ENCODE peak calls at places on chromosomes 12 and 14, in seven cellular contexts. J, T, O, Z, V, K and L are unnamed samples.
A peak's percentile ranks its signal among the peaks of the same experiment; 100 is the strongest.

GRCh38 chr12:53759261-53759660 is 7.5 kb upstream of the CISTR start:
- DNase-seq in J (no peak), T (no peak), O (no peak), Z (no peak), V (no peak), K (no peak), L (no peak)

GRCh38 chr14:91311284-91311662 is 66.8 kb upstream of the GPR68 start:
- DNase-seq in J (no peak), T (no peak), O (no peak), Z (peak; percentile 36), V (no peak), K (no peak), L (no peak)

GRCh38 chr14:64232095-64232830 is 61.9 kb downstream of the ESR2 start:
- DNase-seq in J (peak; percentile 87), T (no peak), O (no peak), Z (peak; percentile 56), V (peak; percentile 88), K (no peak), L (no peak)

GRCh38 chr14:100906420-100906819 is 2.9 kb upstream of the RTL1 start:
- DNase-seq in J (no peak), T (no peak), O (peak; percentile 61), Z (peak; percentile 26), V (no peak), K (no peak), L (no peak)

GRCh38 chr12:26789731-26790644 is 43.0 kb downstream of the ITPR2 start:
- DNase-seq in J (peak; percentile 73), T (no peak), O (no peak), Z (no peak), V (peak; percentile 90), K (no peak), L (no peak)

GRCh38 chr14:88551936-88552565 is 2.8 kb downstream of the PTPN21 start:
- DNase-seq in J (peak; percentile 89), T (no peak), O (peak; percentile 38), Z (no peak), V (peak; percentile 20), K (no peak), L (no peak)

GRCh38 chr12:99605-100004 is 33.0 kb downstream of the IQSEC3 start:
- DNase-seq in J (no peak), T (no peak), O (no peak), Z (no peak), V (no peak), K (no peak), L (no peak)

GRCh38 chr12:88782357-88782756 is 202.1 kb upstream of the KITLG start:
- DNase-seq in J (no peak), T (no peak), O (no peak), Z (no peak), V (no peak), K (no peak), L (no peak)

GRCh38 chr14:22084393-22085281 is 411.0 kb upstream of the OR4E1 start:
- DNase-seq in J (no peak), T (peak; percentile 2), O (no peak), Z (peak; percentile 71), V (peak; percentile 81), K (no peak), L (no peak)

GRCh38 chr12:3728686-3729085 is 24.2 kb downstream of the CRACR2A start:
- DNase-seq in J (no peak), T (no peak), O (no peak), Z (no peak), V (no peak), K (no peak), L (no peak)

GRCh38 chr12:422526-422925 is 21.1 kb downstream of the CCDC77 start:
- DNase-seq in J (no peak), T (no peak), O (no peak), Z (no peak), V (no peak), K (no peak), L (no peak)

GRCh38 chr12:43832506-43833168 is 3.2 kb upstream of the TMEM117 start:
- DNase-seq in J (peak; percentile 73), T (no peak), O (no peak), Z (no peak), V (no peak), K (no peak), L (no peak)

GRCh38 chr14:104551851-104552737 is 27.5 kb upstream of the C14orf180 start:
- DNase-seq in J (peak; percentile 80), T (no peak), O (peak; percentile 13), Z (no peak), V (no peak), K (peak; percentile 12), L (peak; percentile 30)

GRCh38 chr12:19643635-19644034 is 204.3 kb downstream of the AEBP2 start:
- DNase-seq in J (peak; percentile 83), T (no peak), O (no peak), Z (no peak), V (peak; percentile 50), K (no peak), L (no peak)

GRCh38 chr12:21828111-21828775 is 53.7 kb upstream of the KCNJ8 start:
- DNase-seq in J (no peak), T (no peak), O (no peak), Z (no peak), V (no peak), K (no peak), L (no peak)

GRCh38 chr12:116421785-116422538 is 137.2 kb upstream of the MAP1LC3B2 start:
- DNase-seq in J (no peak), T (no peak), O (no peak), Z (no peak), V (no peak), K (no peak), L (no peak)

GRCh38 chr12:104588048-104588942 is 131.5 kb downstream of the CHST11 start:
- DNase-seq in J (peak; percentile 73), T (no peak), O (no peak), Z (no peak), V (peak; percentile 98), K (no peak), L (no peak)

GRCh38 chr12:130687190-130687589 is 28.9 kb downstream of the RIMBP2 start:
- DNase-seq in J (no peak), T (no peak), O (no peak), Z (no peak), V (no peak), K (no peak), L (no peak)

GRCh38 chr14:92460916-92461579 is 52.5 kb upstream of the RIN3 start:
- DNase-seq in J (peak; percentile 63), T (no peak), O (no peak), Z (no peak), V (peak; percentile 17), K (peak; percentile 51), L (no peak)
- TF ChIP-seq CTCF in J (no peak), T (no peak), O (no peak), Z (no peak), V (no peak), K (peak; percentile 18), L (no peak)

GRCh38 chr12:75488553-75488952 is 8.0 kb downstream of the GLIPR1 start:
- DNase-seq in J (peak; percentile 57), T (no peak), O (peak; percentile 34), Z (peak; percentile 36), V (peak; percentile 46), K (no peak), L (no peak)
- TF ChIP-seq CTCF in J (peak; percentile 62), T (peak; percentile 48), O (no peak), Z (peak; percentile 64), V (peak; percentile 56), K (peak; percentile 47), L (peak; percentile 42)

DNA sequence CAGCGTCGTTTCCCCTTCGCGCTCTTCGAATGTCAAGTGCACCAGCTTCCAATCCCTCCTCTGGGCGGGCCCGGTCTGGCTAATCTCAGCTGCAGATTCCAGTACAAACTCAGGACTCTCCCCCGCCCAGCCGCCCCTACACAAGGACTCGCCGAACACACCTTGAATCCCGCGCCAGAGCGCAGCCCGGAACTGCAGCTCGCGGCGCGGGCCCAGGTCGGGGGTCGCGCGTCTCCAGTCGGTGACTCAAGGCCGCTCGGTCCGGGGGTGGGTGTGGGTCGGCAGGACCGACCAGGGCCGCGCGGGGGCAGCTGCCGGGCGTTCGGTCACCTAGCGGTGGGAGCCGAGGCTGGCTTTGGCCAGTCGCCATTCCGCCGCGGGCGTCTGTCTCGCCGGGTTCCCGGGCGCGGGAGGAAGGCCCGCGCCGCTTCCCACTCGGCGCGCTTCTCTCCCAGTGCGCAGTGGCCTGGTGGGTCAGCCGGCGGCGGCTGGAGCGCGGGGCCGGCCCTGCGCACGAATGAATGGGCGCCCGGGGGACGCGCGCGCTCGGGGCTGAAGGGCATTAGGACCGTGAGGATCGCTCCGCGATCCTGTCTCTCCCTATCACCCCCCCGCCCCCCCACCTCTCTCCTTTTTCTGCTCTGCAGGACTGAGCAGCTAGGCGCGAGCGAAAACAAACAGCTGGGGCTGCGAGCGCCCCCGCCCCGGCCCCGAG is at the start of gene GALNT16:
- DNase-seq in J (peak; percentile 94), T (peak; percentile 60), O (peak; percentile 69), Z (no peak), V (no peak), K (peak; percentile 43), L (no peak)
- TF ChIP-seq CTCF in J (peak; percentile 14), T (peak; percentile 60), O (no peak), Z (no peak), V (peak; percentile 9), K (peak; percentile 64), L (no peak)

GRCh38 chr12:7189398-7190267 is at the start of gene PEX5:
- DNase-seq in J (peak; percentile 97), T (peak; percentile 71), O (peak; percentile 87), Z (peak; percentile 98), V (peak; percentile 89), K (peak; percentile 88), L (peak; percentile 92)
- TF ChIP-seq CTCF in J (no peak), T (no peak), O (no peak), Z (no peak), V (no peak), K (no peak), L (peak; percentile 8)